ENCODE peak calls at places on chromosomes 7 and 10, in ten cellular contexts. One of them, this sample, is unnamed.

GRCh38 chr7:92932450-92932849 is 96.1 kb upstream of the CDK6 start:
- DNase-seq in tibial artery: no peak
- DNase-seq in aorta: no peak
- DNase-seq in GM23248: no peak
- DNase-seq in kidney: no peak
- DNase-seq in dorsolateral prefrontal cortex: no peak
- DNase-seq in PC-9: no peak
- DNase-seq in heart left ventricle: no peak
- DNase-seq in Panc1: no peak
- DNase-seq in IMR-90: no peak
- DNase-seq in this sample: no peak

GRCh38 chr10:48456361-48456804 is 148.5 kb downstream of the ARHGAP22 start:
- DNase-seq in tibial artery: peak; percentile 79
- DNase-seq in aorta: peak; percentile 77
- DNase-seq in GM23248: no peak
- DNase-seq in kidney: peak; percentile 87
- DNase-seq in dorsolateral prefrontal cortex: peak; percentile 22
- DNase-seq in PC-9: no peak
- DNase-seq in heart left ventricle: peak; percentile 64
- DNase-seq in Panc1: no peak
- DNase-seq in IMR-90: no peak
- DNase-seq in this sample: no peak

GRCh38 chr7:45923290-45923689 is 2.2 kb upstream of the IGFBP3 start:
- DNase-seq in tibial artery: peak; percentile 88
- DNase-seq in aorta: peak; percentile 94
- DNase-seq in GM23248: peak; percentile 90
- DNase-seq in kidney: peak; percentile 90
- DNase-seq in dorsolateral prefrontal cortex: peak; percentile 68
- DNase-seq in PC-9: peak; percentile 94
- DNase-seq in heart left ventricle: peak; percentile 79
- DNase-seq in Panc1: no peak
- DNase-seq in IMR-90: peak; percentile 72
- DNase-seq in this sample: no peak

GRCh38 chr7:130151591-130152269 is 53.5 kb downstream of the TMEM209 start:
- DNase-seq in tibial artery: no peak
- DNase-seq in aorta: no peak
- DNase-seq in GM23248: peak; percentile 35
- DNase-seq in kidney: no peak
- DNase-seq in dorsolateral prefrontal cortex: no peak
- DNase-seq in PC-9: no peak
- DNase-seq in heart left ventricle: no peak
- DNase-seq in Panc1: no peak
- DNase-seq in IMR-90: peak; percentile 23
- DNase-seq in this sample: no peak

GRCh38 chr10:55091691-55092328 is 290.8 kb upstream of the PCDH15 start:
- DNase-seq in tibial artery: no peak
- DNase-seq in aorta: no peak
- DNase-seq in GM23248: peak; percentile 47
- DNase-seq in kidney: no peak
- DNase-seq in dorsolateral prefrontal cortex: no peak
- DNase-seq in PC-9: no peak
- DNase-seq in heart left ventricle: no peak
- DNase-seq in Panc1: no peak
- DNase-seq in IMR-90: peak; percentile 1
- DNase-seq in this sample: no peak

GRCh38 chr7:106114735-106115383 is 2.7 kb upstream of the SYPL1 start:
- DNase-seq in tibial artery: no peak
- DNase-seq in aorta: no peak
- DNase-seq in GM23248: no peak
- DNase-seq in kidney: no peak
- DNase-seq in dorsolateral prefrontal cortex: no peak
- DNase-seq in PC-9: no peak
- DNase-seq in heart left ventricle: no peak
- DNase-seq in Panc1: no peak
- DNase-seq in IMR-90: no peak
- DNase-seq in this sample: no peak

GRCh38 chr10:3143366-3143765 is 29.2 kb downstream of the PITRM1 start:
- DNase-seq in tibial artery: no peak
- DNase-seq in aorta: no peak
- DNase-seq in GM23248: no peak
- DNase-seq in kidney: peak; percentile 46
- DNase-seq in dorsolateral prefrontal cortex: no peak
- DNase-seq in PC-9: no peak
- DNase-seq in heart left ventricle: no peak
- DNase-seq in Panc1: no peak
- DNase-seq in IMR-90: no peak
- DNase-seq in this sample: no peak

GRCh38 chr7:139647812-139648616 is 124.5 kb downstream of the CLEC2L start:
- DNase-seq in tibial artery: no peak
- DNase-seq in aorta: no peak
- DNase-seq in GM23248: peak; percentile 14
- DNase-seq in kidney: no peak
- DNase-seq in dorsolateral prefrontal cortex: no peak
- DNase-seq in PC-9: no peak
- DNase-seq in heart left ventricle: no peak
- DNase-seq in Panc1: no peak
- DNase-seq in IMR-90: peak; percentile 39
- DNase-seq in this sample: no peak

GRCh38 chr7:106127984-106128780 is 16.1 kb upstream of the SYPL1 start:
- DNase-seq in tibial artery: no peak
- DNase-seq in aorta: no peak
- DNase-seq in GM23248: peak; percentile 57
- DNase-seq in kidney: no peak
- DNase-seq in dorsolateral prefrontal cortex: no peak
- DNase-seq in PC-9: no peak
- DNase-seq in heart left ventricle: no peak
- DNase-seq in Panc1: no peak
- DNase-seq in IMR-90: peak; percentile 43
- DNase-seq in this sample: no peak

DNA sequence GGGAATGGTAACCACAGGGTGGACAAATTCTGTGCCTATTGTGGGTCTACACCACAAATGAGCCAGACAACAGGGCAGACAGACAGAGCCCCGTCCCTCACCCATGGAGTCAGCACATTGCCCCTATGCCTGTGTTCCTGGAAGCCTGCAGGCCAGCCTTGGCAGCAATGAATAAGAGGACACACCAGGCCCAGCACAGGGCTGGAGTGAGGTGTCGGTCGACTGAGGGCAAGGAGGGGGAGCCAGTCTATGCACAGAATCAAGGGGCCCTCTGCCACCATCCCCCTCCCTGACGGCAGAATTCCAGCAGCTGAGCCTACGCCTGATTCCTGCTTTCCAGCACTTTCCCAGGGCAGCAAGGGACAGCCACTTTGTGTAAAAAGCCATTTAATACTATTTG is 98.2 kb downstream of the CALN1 start:
- DNase-seq in tibial artery: no peak
- DNase-seq in aorta: no peak
- DNase-seq in GM23248: no peak
- DNase-seq in kidney: no peak
- DNase-seq in dorsolateral prefrontal cortex: no peak
- DNase-seq in PC-9: no peak
- DNase-seq in heart left ventricle: no peak
- DNase-seq in Panc1: no peak
- DNase-seq in IMR-90: no peak
- DNase-seq in this sample: no peak
- H3K27ac ChIP-seq in tibial artery: no peak overlapping the region
- H3K27ac ChIP-seq in aorta: no peak overlapping the region
- H3K27ac ChIP-seq in GM23248: no peak overlapping the region
- H3K27ac ChIP-seq in kidney: no peak overlapping the region
- H3K27ac ChIP-seq in dorsolateral prefrontal cortex: no peak overlapping the region
- H3K27ac ChIP-seq in PC-9: no peak overlapping the region
- H3K27ac ChIP-seq in heart left ventricle: no peak overlapping the region
- H3K27ac ChIP-seq in Panc1: no peak overlapping the region
- H3K27ac ChIP-seq in IMR-90: no peak overlapping the region
- H3K27ac ChIP-seq in this sample: no peak overlapping the region

GRCh38 chr7:5629941-5630340 is 151.5 kb downstream of the RNF216 start:
- DNase-seq in tibial artery: no peak
- DNase-seq in aorta: no peak
- DNase-seq in GM23248: peak; percentile 96
- DNase-seq in kidney: no peak
- DNase-seq in dorsolateral prefrontal cortex: no peak
- DNase-seq in PC-9: peak; percentile 72
- DNase-seq in heart left ventricle: no peak
- DNase-seq in Panc1: no peak
- DNase-seq in IMR-90: peak; percentile 74
- DNase-seq in this sample: no peak
- H3K27ac ChIP-seq in tibial artery: peak overlapping the region; percentile 21
- H3K27ac ChIP-seq in aorta: no peak overlapping the region
- H3K27ac ChIP-seq in GM23248: peak overlapping the region; percentile 92
- H3K27ac ChIP-seq in kidney: no peak overlapping the region
- H3K27ac ChIP-seq in dorsolateral prefrontal cortex: peak overlapping the region; percentile 31
- H3K27ac ChIP-seq in PC-9: peak overlapping the region; percentile 37
- H3K27ac ChIP-seq in heart left ventricle: no peak overlapping the region
- H3K27ac ChIP-seq in Panc1: no peak overlapping the region
- H3K27ac ChIP-seq in IMR-90: no peak overlapping the region
- H3K27ac ChIP-seq in this sample: peak overlapping the region; percentile 64

GRCh38 chr10:28327494-28327886 is 24.6 kb upstream of the MPP7 start:
- DNase-seq in tibial artery: no peak
- DNase-seq in aorta: no peak
- DNase-seq in GM23248: peak; percentile 55
- DNase-seq in kidney: no peak
- DNase-seq in dorsolateral prefrontal cortex: no peak
- DNase-seq in PC-9: no peak
- DNase-seq in heart left ventricle: no peak
- DNase-seq in Panc1: no peak
- DNase-seq in IMR-90: peak; percentile 65
- DNase-seq in this sample: no peak
- H3K27ac ChIP-seq in tibial artery: peak overlapping the region; percentile 83
- H3K27ac ChIP-seq in aorta: peak overlapping the region; percentile 82
- H3K27ac ChIP-seq in GM23248: no peak overlapping the region
- H3K27ac ChIP-seq in kidney: no peak overlapping the region
- H3K27ac ChIP-seq in dorsolateral prefrontal cortex: no peak overlapping the region
- H3K27ac ChIP-seq in PC-9: no peak overlapping the region
- H3K27ac ChIP-seq in heart left ventricle: peak overlapping the region; percentile 88
- H3K27ac ChIP-seq in Panc1: no peak overlapping the region
- H3K27ac ChIP-seq in IMR-90: no peak overlapping the region
- H3K27ac ChIP-seq in this sample: peak overlapping the region; percentile 71

GRCh38 chr7:114554781-114555537 is 140.3 kb downstream of the FOXP2 start:
- DNase-seq in tibial artery: no peak
- DNase-seq in aorta: no peak
- DNase-seq in GM23248: peak; percentile 86
- DNase-seq in kidney: no peak
- DNase-seq in dorsolateral prefrontal cortex: no peak
- DNase-seq in PC-9: no peak
- DNase-seq in heart left ventricle: no peak
- DNase-seq in Panc1: no peak
- DNase-seq in IMR-90: peak; percentile 48
- DNase-seq in this sample: no peak
- H3K27ac ChIP-seq in tibial artery: no peak overlapping the region
- H3K27ac ChIP-seq in aorta: no peak overlapping the region
- H3K27ac ChIP-seq in GM23248: no peak overlapping the region
- H3K27ac ChIP-seq in kidney: no peak overlapping the region
- H3K27ac ChIP-seq in dorsolateral prefrontal cortex: no peak overlapping the region
- H3K27ac ChIP-seq in PC-9: no peak overlapping the region
- H3K27ac ChIP-seq in heart left ventricle: no peak overlapping the region
- H3K27ac ChIP-seq in Panc1: no peak overlapping the region
- H3K27ac ChIP-seq in IMR-90: no peak overlapping the region
- H3K27ac ChIP-seq in this sample: no peak overlapping the region

DNA sequence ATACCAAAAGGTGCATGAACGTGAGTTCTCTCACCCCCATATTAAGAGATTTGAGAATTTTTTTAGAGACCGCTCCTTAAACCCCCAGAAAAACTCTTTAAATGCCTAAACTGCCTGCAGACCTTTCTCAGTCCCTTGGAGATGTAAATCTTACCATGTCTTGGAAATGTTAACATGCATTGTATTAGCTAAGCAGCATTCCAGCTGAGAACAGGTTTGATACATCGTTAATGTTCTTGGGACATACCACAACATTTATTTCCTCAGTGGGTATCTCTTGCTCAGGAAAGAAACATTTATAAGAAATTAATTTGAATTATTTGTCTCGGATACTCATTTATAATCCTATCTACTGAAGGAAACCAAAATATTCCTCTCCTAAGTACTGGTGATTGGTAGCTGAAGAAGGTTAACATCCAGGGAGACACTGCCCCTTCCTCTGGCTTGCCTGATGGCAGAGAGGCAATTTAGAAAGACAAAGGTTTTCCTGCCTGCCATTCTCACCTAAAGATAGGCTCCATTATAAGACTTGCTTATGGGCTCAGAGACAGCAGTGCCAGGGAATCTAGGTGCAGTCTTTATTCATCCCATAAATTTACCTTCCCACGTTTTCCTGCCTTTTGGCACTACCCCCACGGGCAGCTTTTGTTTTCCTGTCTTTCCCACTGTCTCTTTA is 141.2 kb downstream of the COBL start:
- DNase-seq in tibial artery: no peak
- DNase-seq in aorta: no peak
- DNase-seq in GM23248: no peak
- DNase-seq in kidney: no peak
- DNase-seq in dorsolateral prefrontal cortex: no peak
- DNase-seq in PC-9: no peak
- DNase-seq in heart left ventricle: no peak
- DNase-seq in Panc1: no peak
- DNase-seq in IMR-90: no peak
- DNase-seq in this sample: no peak
- H3K27ac ChIP-seq in tibial artery: no peak overlapping the region
- H3K27ac ChIP-seq in aorta: no peak overlapping the region
- H3K27ac ChIP-seq in GM23248: no peak overlapping the region
- H3K27ac ChIP-seq in kidney: no peak overlapping the region
- H3K27ac ChIP-seq in dorsolateral prefrontal cortex: no peak overlapping the region
- H3K27ac ChIP-seq in PC-9: no peak overlapping the region
- H3K27ac ChIP-seq in heart left ventricle: no peak overlapping the region
- H3K27ac ChIP-seq in Panc1: no peak overlapping the region
- H3K27ac ChIP-seq in IMR-90: no peak overlapping the region
- H3K27ac ChIP-seq in this sample: no peak overlapping the region

GRCh38 chr7:124263232-124263827 is 230.5 kb upstream of the TMEM229A start:
- DNase-seq in tibial artery: no peak
- DNase-seq in aorta: no peak
- DNase-seq in GM23248: no peak
- DNase-seq in kidney: no peak
- DNase-seq in dorsolateral prefrontal cortex: no peak
- DNase-seq in PC-9: peak; percentile 8
- DNase-seq in heart left ventricle: no peak
- DNase-seq in Panc1: no peak
- DNase-seq in IMR-90: peak; percentile 54
- DNase-seq in this sample: no peak

GRCh38 chr7:124267154-124267553 is 234.3 kb upstream of the TMEM229A start:
- DNase-seq in tibial artery: no peak
- DNase-seq in aorta: no peak
- DNase-seq in GM23248: no peak
- DNase-seq in kidney: no peak
- DNase-seq in dorsolateral prefrontal cortex: no peak
- DNase-seq in PC-9: no peak
- DNase-seq in heart left ventricle: no peak
- DNase-seq in Panc1: no peak
- DNase-seq in IMR-90: no peak
- DNase-seq in this sample: no peak

GRCh38 chr7:124257638-124258308 is 224.9 kb upstream of the TMEM229A start:
- DNase-seq in tibial artery: no peak
- DNase-seq in aorta: no peak
- DNase-seq in GM23248: no peak
- DNase-seq in kidney: no peak
- DNase-seq in dorsolateral prefrontal cortex: no peak
- DNase-seq in PC-9: no peak
- DNase-seq in heart left ventricle: no peak
- DNase-seq in Panc1: no peak
- DNase-seq in IMR-90: peak; percentile 37
- DNase-seq in this sample: no peak

DNA sequence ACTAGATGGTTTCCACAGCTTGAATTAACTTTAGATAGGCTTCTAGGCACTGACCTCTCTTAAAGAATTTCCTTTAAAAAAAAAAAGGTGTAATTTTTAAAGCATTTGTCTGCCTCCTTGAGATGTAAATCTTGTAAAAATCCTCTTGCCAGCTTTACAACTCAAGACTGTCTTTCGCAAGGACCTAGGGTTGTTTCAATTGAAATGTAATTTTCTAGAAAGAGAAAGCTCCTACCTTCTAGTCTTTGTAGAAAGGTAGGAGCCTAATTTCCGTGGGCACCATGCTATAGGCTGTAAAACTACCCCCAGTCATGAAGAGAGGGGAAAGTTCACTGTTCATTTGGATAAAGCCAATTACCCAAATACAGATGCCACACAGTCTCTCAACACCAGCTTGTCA is 228.8 kb upstream of the TMEM229A start:
- DNase-seq in tibial artery: no peak
- DNase-seq in aorta: no peak
- DNase-seq in GM23248: no peak
- DNase-seq in kidney: no peak
- DNase-seq in dorsolateral prefrontal cortex: no peak
- DNase-seq in PC-9: no peak
- DNase-seq in heart left ventricle: no peak
- DNase-seq in Panc1: no peak
- DNase-seq in IMR-90: no peak
- DNase-seq in this sample: no peak
- H3K27ac ChIP-seq in tibial artery: no peak overlapping the region
- H3K27ac ChIP-seq in aorta: no peak overlapping the region
- H3K27ac ChIP-seq in GM23248: no peak overlapping the region
- H3K27ac ChIP-seq in kidney: no peak overlapping the region
- H3K27ac ChIP-seq in dorsolateral prefrontal cortex: no peak overlapping the region
- H3K27ac ChIP-seq in PC-9: no peak overlapping the region
- H3K27ac ChIP-seq in heart left ventricle: no peak overlapping the region
- H3K27ac ChIP-seq in Panc1: no peak overlapping the region
- H3K27ac ChIP-seq in IMR-90: no peak overlapping the region
- H3K27ac ChIP-seq in this sample: no peak overlapping the region

This sample was measured in epithelial cell of prostate.